ENCODE peak calls at places on chromosomes 4 and X, in four cellular contexts. One of them, this sample, is unnamed.

GRCh38 chr4:165502919-165503907 is 124.4 kb downstream of the CPE start:
- DNase-seq in GM12878: no peak
- DNase-seq in HepG2: peak
- DNase-seq in SK-N-SH: no peak
- DNase-seq in this sample: no peak

GRCh38 chrX:15310117-15310516 is 5.3 kb downstream of the ASB11 start:
- DNase-seq in GM12878: no peak
- DNase-seq in HepG2: no peak
- DNase-seq in SK-N-SH: no peak
- DNase-seq in this sample: no peak

GRCh38 chr4:1511441-1512041 is 105.3 kb upstream of the NKX1-1 start:
- DNase-seq in GM12878: no peak
- DNase-seq in HepG2: peak
- DNase-seq in SK-N-SH: peak
- DNase-seq in this sample: no peak

GRCh38 chr4:140870427-140870826 is 114.2 kb upstream of the TBC1D9 start:
- DNase-seq in GM12878: no peak
- DNase-seq in HepG2: no peak
- DNase-seq in SK-N-SH: no peak
- DNase-seq in this sample: no peak

GRCh38 chrX:54885740-54886139 is 34.9 kb upstream of the TRO start:
- DNase-seq in GM12878: no peak
- DNase-seq in HepG2: no peak
- DNase-seq in SK-N-SH: no peak
- DNase-seq in this sample: no peak

GRCh38 chr4:89303177-89303576 is 4.4 kb downstream of the GPRIN3 start:
- DNase-seq in GM12878: no peak
- DNase-seq in HepG2: no peak
- DNase-seq in SK-N-SH: no peak
- DNase-seq in this sample: no peak

GRCh38 chrX:110938977-110939732 is 143.5 kb upstream of the CHRDL1 start:
- DNase-seq in GM12878: no peak
- DNase-seq in HepG2: no peak
- DNase-seq in SK-N-SH: no peak
- DNase-seq in this sample: no peak

GRCh38 chrX:16855363-16856075 is 14.6 kb downstream of the RBBP7 start:
- DNase-seq in GM12878: no peak
- DNase-seq in HepG2: no peak
- DNase-seq in SK-N-SH: no peak
- DNase-seq in this sample: no peak

GRCh38 chr4:1337376-1337831 is 9.6 kb upstream of the UVSSA start:
- DNase-seq in GM12878: no peak
- DNase-seq in HepG2: peak
- DNase-seq in SK-N-SH: no peak
- DNase-seq in this sample: no peak

GRCh38 chrX:86104526-86104925 is 43.7 kb upstream of the DACH2 start:
- DNase-seq in GM12878: no peak
- DNase-seq in HepG2: no peak
- DNase-seq in SK-N-SH: no peak
- DNase-seq in this sample: no peak

GRCh38 chrX:131264665-131265064 is 24.4 kb downstream of the IGSF1 start:
- DNase-seq in GM12878: no peak
- DNase-seq in HepG2: no peak
- DNase-seq in SK-N-SH: no peak
- DNase-seq in this sample: no peak

GRCh38 chr4:106418444-106418843 is 49.9 kb upstream of the GIMD1 start:
- DNase-seq in GM12878: no peak
- DNase-seq in HepG2: no peak
- DNase-seq in SK-N-SH: peak
- DNase-seq in this sample: no peak

GRCh38 chrX:154968353-154968752 is 54.2 kb downstream of the F8 start:
- DNase-seq in GM12878: no peak
- DNase-seq in HepG2: no peak
- DNase-seq in SK-N-SH: no peak
- DNase-seq in this sample: no peak

DNA sequence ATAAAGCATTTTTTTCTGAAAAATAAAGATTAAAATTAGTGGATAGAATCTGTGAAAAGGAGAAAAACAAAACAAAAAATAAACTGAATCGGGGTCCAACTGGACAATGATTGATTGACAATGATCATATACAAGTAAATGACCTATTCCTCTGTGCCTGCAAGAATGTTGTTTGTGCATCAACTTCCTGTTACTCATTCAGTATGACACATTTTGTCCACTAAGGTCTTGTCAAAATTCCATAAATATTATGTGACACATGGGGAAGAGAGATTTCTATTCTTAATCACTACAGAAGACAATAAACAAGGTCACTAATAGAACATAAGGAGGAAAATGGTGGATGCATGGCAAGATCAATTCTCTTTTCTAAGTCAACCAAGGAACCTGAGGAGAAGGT is 54.9 kb downstream of the F8 start:
- DNase-seq in GM12878: no peak
- DNase-seq in HepG2: no peak
- DNase-seq in SK-N-SH: no peak
- DNase-seq in this sample: no peak
- TF ChIP-seq TCF12 in GM12878: no peak
- TF ChIP-seq TCF12 in HepG2: no peak
- TF ChIP-seq TCF12 in SK-N-SH: no peak
- TF ChIP-seq TCF12 in this sample: no peak

GRCh38 chr4:21512351-21512750 is 436.2 kb downstream of the KCNIP4 start:
- DNase-seq in GM12878: no peak
- DNase-seq in HepG2: no peak
- DNase-seq in SK-N-SH: peak
- DNase-seq in this sample: no peak

DNA sequence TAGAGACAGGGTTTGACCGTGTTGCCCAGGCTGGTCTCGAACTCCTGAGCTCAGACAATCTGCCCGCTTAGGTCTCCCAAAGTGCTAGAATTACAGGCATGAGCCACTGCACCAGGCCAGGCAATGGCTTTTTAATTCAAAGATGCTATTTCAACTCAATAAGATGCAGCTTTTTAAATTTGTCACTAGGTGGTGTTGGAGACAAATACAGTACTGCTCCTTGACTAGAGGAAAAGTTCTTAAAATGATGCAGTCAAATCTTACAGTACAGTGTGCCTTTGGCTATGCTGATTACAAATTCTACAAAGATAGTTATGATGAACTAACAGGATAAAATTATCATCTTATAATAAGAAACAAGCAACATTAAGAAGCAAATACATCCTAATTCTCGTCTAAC is 441.1 kb downstream of the KCNIP4 start:
- DNase-seq in GM12878: no peak
- DNase-seq in HepG2: peak
- DNase-seq in SK-N-SH: peak
- DNase-seq in this sample: no peak
- TF ChIP-seq TCF12 in GM12878: no peak
- TF ChIP-seq TCF12 in HepG2: no peak
- TF ChIP-seq TCF12 in SK-N-SH: no peak
- TF ChIP-seq TCF12 in this sample: no peak

GRCh38 chrX:20252392-20253231 is 14.1 kb downstream of the RPS6KA3 start:
- DNase-seq in GM12878: no peak
- DNase-seq in HepG2: peak
- DNase-seq in SK-N-SH: peak
- DNase-seq in this sample: peak

GRCh38 chrX:20253232-20253543 is 13.5 kb downstream of the RPS6KA3 start:
- DNase-seq in GM12878: no peak
- DNase-seq in HepG2: no peak
- DNase-seq in SK-N-SH: no peak
- DNase-seq in this sample: no peak

GRCh38 chrX:20244936-20245335 is 21.8 kb downstream of the RPS6KA3 start:
- DNase-seq in GM12878: no peak
- DNase-seq in HepG2: no peak
- DNase-seq in SK-N-SH: no peak
- DNase-seq in this sample: no peak

DNA sequence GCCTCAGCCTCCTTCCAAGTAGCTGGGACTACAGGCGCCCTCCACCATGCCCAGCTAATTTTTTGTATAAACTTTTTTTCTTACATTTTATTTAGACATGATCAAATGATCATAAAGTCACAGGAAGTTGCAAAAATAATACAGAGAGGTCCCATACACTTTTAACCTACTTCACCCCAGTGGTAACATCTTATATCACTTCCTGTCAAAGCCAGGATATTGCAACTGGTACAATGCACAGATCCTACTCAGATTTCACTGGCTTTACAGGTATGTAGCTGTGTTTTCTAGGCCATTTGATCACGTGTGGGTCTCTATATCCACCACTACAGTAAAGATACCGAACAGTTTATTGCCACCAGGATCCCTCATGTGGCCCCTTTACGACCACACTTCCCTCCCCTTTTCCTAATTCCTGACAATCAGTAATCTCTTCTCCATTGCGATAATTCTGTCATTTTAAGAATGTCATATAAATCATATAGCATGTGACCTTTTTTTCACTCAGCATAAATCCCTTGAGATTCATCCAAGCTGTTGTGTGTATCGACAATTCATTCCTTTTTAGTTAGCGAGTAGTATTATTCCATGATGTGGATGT is 18.0 kb downstream of the RPS6KA3 start:
- DNase-seq in GM12878: no peak
- DNase-seq in HepG2: no peak
- DNase-seq in SK-N-SH: no peak
- DNase-seq in this sample: no peak
- TF ChIP-seq TCF12 in GM12878: no peak
- TF ChIP-seq TCF12 in HepG2: no peak
- TF ChIP-seq TCF12 in SK-N-SH: no peak
- TF ChIP-seq TCF12 in this sample: no peak

GRCh38 chr4:28702571-28702970 is 1841.9 kb downstream of the STIM2 start:
- DNase-seq in GM12878: no peak
- DNase-seq in HepG2: no peak
- DNase-seq in SK-N-SH: no peak
- DNase-seq in this sample: no peak
- TF ChIP-seq TCF12 in GM12878: no peak
- TF ChIP-seq TCF12 in HepG2: no peak
- TF ChIP-seq TCF12 in SK-N-SH: no peak
- TF ChIP-seq TCF12 in this sample: no peak

GRCh38 chr4:61200991-61201526 is 933 bp downstream of the ADGRL3 start:
- DNase-seq in GM12878: no peak
- DNase-seq in HepG2: no peak
- DNase-seq in SK-N-SH: peak
- DNase-seq in this sample: no peak
- TF ChIP-seq TCF12 in GM12878: no peak
- TF ChIP-seq TCF12 in HepG2: no peak
- TF ChIP-seq TCF12 in SK-N-SH: no peak
- TF ChIP-seq TCF12 in this sample: no peak

DNA sequence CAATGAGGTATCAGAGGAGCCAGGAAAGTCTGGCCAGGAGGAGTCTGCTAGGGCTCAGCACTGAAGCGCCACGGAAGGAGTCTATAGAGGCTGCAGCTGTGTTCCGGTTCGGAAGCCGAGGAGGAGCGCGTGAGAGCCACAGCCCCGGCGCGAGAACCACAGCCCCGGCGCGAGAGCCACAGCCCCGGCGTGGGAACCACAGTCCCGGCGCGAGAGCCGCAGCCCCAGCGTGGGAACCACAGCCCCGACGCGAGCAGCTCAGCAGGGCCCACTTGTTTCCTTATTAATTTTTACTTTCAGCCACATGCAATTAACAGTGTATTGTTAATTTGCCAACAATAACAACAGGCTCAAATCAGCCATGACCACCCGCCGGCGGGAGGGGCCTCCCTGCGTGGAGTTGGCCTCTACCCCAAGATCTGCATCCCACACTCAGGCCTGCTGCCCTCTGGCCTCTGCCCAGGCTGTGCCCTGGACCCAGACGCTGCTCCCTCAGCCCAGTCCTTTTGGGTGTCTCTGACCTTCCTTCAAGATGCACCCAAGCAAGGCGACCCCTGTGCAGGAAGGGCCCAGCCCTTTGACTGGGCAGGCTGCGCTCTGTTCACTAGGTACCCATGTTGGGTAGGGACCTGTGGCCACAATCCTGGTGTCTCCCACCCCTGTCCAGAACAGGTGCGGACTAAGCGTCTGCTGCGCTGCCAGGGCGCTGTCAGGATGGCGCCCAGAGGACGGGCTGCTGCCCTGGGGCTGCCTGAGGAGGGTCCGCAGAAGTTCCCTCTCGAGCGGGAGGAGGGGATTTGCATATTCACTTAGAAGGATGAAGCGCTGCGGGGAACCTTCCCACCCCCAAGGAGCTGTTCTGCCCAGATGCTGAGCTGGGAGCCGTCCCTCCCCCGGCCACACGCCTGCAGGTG is 113.8 kb downstream of the ADRA2C start:
- DNase-seq in GM12878: no peak
- DNase-seq in HepG2: no peak
- DNase-seq in SK-N-SH: peak
- DNase-seq in this sample: no peak
- TF ChIP-seq TCF12 in GM12878: no peak
- TF ChIP-seq TCF12 in HepG2: no peak
- TF ChIP-seq TCF12 in SK-N-SH: no peak
- TF ChIP-seq TCF12 in this sample: no peak

DNA sequence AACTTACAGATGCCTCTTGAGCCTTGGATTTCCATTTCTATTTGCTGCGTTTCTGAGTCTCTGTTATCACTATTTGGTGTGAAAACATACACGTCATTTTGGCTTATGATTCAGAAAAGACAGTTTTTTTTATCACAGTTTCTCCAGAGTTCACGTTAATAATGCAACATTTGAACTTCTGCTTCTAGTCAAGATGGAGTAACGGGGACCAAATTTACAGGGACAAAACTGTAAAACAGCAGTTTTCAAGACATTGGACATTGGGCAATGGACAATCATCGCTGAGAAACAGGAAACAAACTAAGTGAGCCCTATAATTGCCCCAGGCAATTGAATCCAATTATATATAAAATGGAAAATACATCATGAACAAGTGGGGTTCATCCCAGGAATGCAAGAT is 36.2 kb upstream of the TASL start:
- DNase-seq in GM12878: no peak
- DNase-seq in HepG2: no peak
- DNase-seq in SK-N-SH: no peak
- DNase-seq in this sample: no peak
- TF ChIP-seq TCF12 in GM12878: no peak
- TF ChIP-seq TCF12 in HepG2: no peak
- TF ChIP-seq TCF12 in SK-N-SH: no peak
- TF ChIP-seq TCF12 in this sample: no peak